ENCODE peak calls at places on chromosomes 12 and 14, in ten cellular contexts. X is NCI-H187; J is stimulated activated CD8-positive, alpha-beta memory T cell treated with anti-CD3 and anti-CD28 coated beads, Interleukin-4, amount 100 ng/mL, for 4 hours; U is A549; D is NCI-H2171 treated with DMSO at 0.1 percent for 48 hours; C is T-cell; E is CD4-positive, alpha-beta memory T cell; M is EH; K is activated naive CD4-positive, alpha-beta T cell; Y is ELR. W is an unnamed sample.

GRCh38 chr14:69046468-69046867 is 67.4 kb upstream of the ACTN1 start:
- DNase-seq in Y (no peak), X (no peak), E (no peak), J (no peak), U (no peak), D (no peak), M (peak), K (no peak), C (no peak), W (no peak)

GRCh38 chr12:86137936-86138335 is 118.3 kb downstream of the MGAT4C start:
- DNase-seq in U (peak), Y (peak), D (no peak), K (no peak), E (no peak), J (no peak), M (peak), X (no peak), C (no peak), W (no peak)

GRCh38 chr12:52164624-52165023 is 27.2 kb downstream of the KRT80 start:
- DNase-seq in C (no peak), D (no peak), M (no peak), K (no peak), Y (no peak), E (no peak), X (no peak), J (no peak), U (peak), W (no peak)

GRCh38 chr14:62957562-62957961 is 87.7 kb downstream of the KCNH5 start:
- DNase-seq in J (no peak), U (no peak), C (no peak), K (no peak), M (peak), X (no peak), E (no peak), Y (peak), D (peak), W (no peak)

GRCh38 chr12:115973066-115973465 is 304.4 kb downstream of the MED13L start:
- DNase-seq in E (no peak), D (no peak), K (no peak), X (no peak), Y (no peak), M (no peak), U (no peak), J (no peak), C (no peak), W (no peak)

GRCh38 chr12:91990525-91990924 is 155.1 kb downstream of the BTG1 start:
- DNase-seq in X (no peak), Y (peak), K (no peak), U (no peak), J (no peak), D (no peak), C (no peak), E (no peak), M (peak), W (no peak)

GRCh38 chr12:2854669-2855453 is 2.0 kb downstream of the TEX52 start:
- DNase-seq in J (no peak), C (no peak), D (no peak), U (no peak), K (no peak), E (no peak), X (no peak), Y (no peak), M (no peak), W (no peak)

GRCh38 chr12:50979369-50980052 is 27.2 kb downstream of the HIGD1C start:
- DNase-seq in Y (no peak), K (no peak), X (no peak), U (no peak), E (no peak), C (no peak), M (no peak), D (no peak), J (no peak), W (no peak)

GRCh38 chr12:54029529-54030441 is 1.5 kb downstream of the HOXC6 start:
- DNase-seq in E (no peak), U (no peak), Y (no peak), C (no peak), M (no peak), J (no peak), K (no peak), D (no peak), X (no peak), W (peak)

GRCh38 chr12:131482199-131482598 is 228.7 kb upstream of the SFSWAP start:
- DNase-seq in C (no peak), U (no peak), M (no peak), K (no peak), X (no peak), Y (no peak), E (no peak), J (no peak), D (no peak), W (no peak)

GRCh38 chr14:54106802-54107377 is 150.3 kb upstream of the BMP4 start:
- DNase-seq in X (no peak), C (no peak), D (no peak), K (no peak), J (no peak), Y (peak), U (no peak), E (no peak), M (peak), W (no peak)

GRCh38 chr12:92047058-92047826 is 98.4 kb downstream of the BTG1 start:
- DNase-seq in J (no peak), D (no peak), E (no peak), K (no peak), U (no peak), M (no peak), C (no peak), Y (no peak), X (no peak), W (no peak)

GRCh38 chr14:100213956-100214767 is 24.8 kb upstream of the YY1 start:
- DNase-seq in K (peak), X (peak), D (peak), U (peak), C (peak), M (peak), J (peak), Y (peak), E (peak), W (peak)

GRCh38 chr12:54352891-54353874 is 11.1 kb downstream of the GPR84 start:
- DNase-seq in M (peak), E (no peak), U (no peak), Y (no peak), J (no peak), C (no peak), K (no peak), X (peak), D (peak), W (no peak)

GRCh38 chr14:94239416-94239815 is 53.7 kb downstream of the SERPINA10 start:
- DNase-seq in X (no peak), J (no peak), C (no peak), K (no peak), Y (no peak), U (no peak), D (no peak), E (no peak), M (no peak), W (no peak)

GRCh38 chr12:12715128-12715458 is 2.1 kb upstream of the CDKN1B start:
- DNase-seq in M (no peak), X (no peak), D (no peak), C (no peak), J (no peak), Y (no peak), K (no peak), E (no peak), U (no peak), W (no peak)

GRCh38 chr14:33460119-33460518 is 490.8 kb downstream of the EGLN3 start:
- DNase-seq in C (no peak), J (no peak), M (no peak), D (no peak), E (no peak), U (no peak), K (no peak), Y (no peak), X (no peak), W (no peak)

GRCh38 chr12:67096533-67097318 is 172.4 kb upstream of the CAND1 start:
- DNase-seq in Y (no peak), U (no peak), C (no peak), J (no peak), D (no peak), M (peak), X (no peak), E (no peak), K (no peak), W (no peak)

GRCh38 chr12:122322501-122322900 is 56.2 kb upstream of the VPS33A start:
- DNase-seq in X (no peak), E (no peak), D (no peak), U (no peak), K (no peak), J (no peak), M (peak), C (no peak), Y (peak), W (no peak)

GRCh38 chr12:55935742-55936151 is 4.8 kb downstream of the DGKA start:
- DNase-seq in Y (no peak), X (no peak), M (no peak), D (no peak), E (no peak), K (no peak), C (no peak), U (no peak), J (no peak), W (no peak)

GRCh38 chr12:27589419-27589818 is 65.4 kb downstream of the PPFIBP1 start:
- DNase-seq in Y (no peak), M (no peak), U (no peak), K (no peak), D (no peak), C (no peak), E (no peak), X (no peak), J (no peak), W (no peak)

GRCh38 chr14:49641697-49642129 is 6.7 kb upstream of the DNAAF2 start:
- DNase-seq in J (no peak), E (no peak), K (no peak), D (peak), U (no peak), Y (peak), X (no peak), M (peak), C (no peak), W (no peak)

GRCh38 chr14:89089330-89089729 is 264.9 kb downstream of the TTC8 start:
- DNase-seq in U (no peak), M (no peak), Y (no peak), K (no peak), C (no peak), X (no peak), D (no peak), J (no peak), E (no peak), W (no peak)

GRCh38 chr12:64821116-64821630 is 3.3 kb upstream of the TBC1D30 start:
- DNase-seq in M (no peak), E (no peak), U (no peak), J (no peak), C (no peak), Y (no peak), X (no peak), K (no peak), D (no peak), W (no peak)

GRCh38 chr14:96587823-96588385 is 85.7 kb downstream of the PAPOLA start:
- DNase-seq in U (no peak), Y (no peak), J (no peak), E (no peak), X (no peak), C (no peak), M (no peak), D (no peak), K (no peak), W (no peak)

GRCh38 chr12:109542876-109543275 is 30.4 kb downstream of the MMAB start:
- DNase-seq in M (no peak), X (no peak), C (no peak), K (no peak), J (no peak), Y (no peak), D (peak), E (no peak), U (no peak), W (no peak)

GRCh38 chr14:68636597-68636996 is 156.3 kb downstream of the ZFP36L1 start:
- DNase-seq in C (no peak), M (no peak), Y (no peak), D (no peak), K (no peak), U (no peak), E (no peak), J (no peak), X (no peak), W (peak)

GRCh38 chr14:67311868-67312267 is 47.7 kb downstream of the ATP6V1D start:
- DNase-seq in U (no peak), X (no peak), E (no peak), J (no peak), C (no peak), D (no peak), M (no peak), K (no peak), Y (no peak), W (no peak)

GRCh38 chr14:94921870-94922585 is 152.1 kb upstream of the GSC start:
- DNase-seq in Y (no peak), K (no peak), C (no peak), X (no peak), J (no peak), E (no peak), D (no peak), M (peak), U (no peak), W (no peak)

GRCh38 chr14:84003316-84003715 is 1526.6 kb upstream of the FLRT2 start:
- DNase-seq in M (no peak), K (no peak), C (no peak), X (no peak), E (no peak), Y (no peak), U (no peak), J (no peak), D (no peak), W (no peak)

W was measured in breast epithelium.